ENCODE peak calls at places on chromosomes 7 and 10, in eight cellular contexts. One of them, this sample, is unnamed.

GRCh38 chr7:99368750-99369389 is 5.7 kb upstream of the ARPC1B start:
- DNase-seq in GM13977: no peak
- DNase-seq in WTC11: no peak
- DNase-seq in IMR-90: no peak
- DNase-seq in lower lobe of right lung: peak; percentile 47
- DNase-seq in GM23338: peak; percentile 23
- DNase-seq in hepatocyte: no peak
- DNase-seq in uterus: no peak
- DNase-seq in this sample: no peak

GRCh38 chr10:97179731-97180366 is 5.9 kb downstream of the SLIT1 start:
- DNase-seq in GM13977: no peak
- DNase-seq in WTC11: peak; percentile 82
- DNase-seq in IMR-90: no peak
- DNase-seq in lower lobe of right lung: no peak
- DNase-seq in GM23338: peak; percentile 92
- DNase-seq in hepatocyte: peak; percentile 41
- DNase-seq in uterus: no peak
- DNase-seq in this sample: peak; percentile 74

GRCh38 chr10:6543431-6544005 is 36.6 kb downstream of the PRKCQ start:
- DNase-seq in GM13977: peak; percentile 32
- DNase-seq in WTC11: no peak
- DNase-seq in IMR-90: no peak
- DNase-seq in lower lobe of right lung: no peak
- DNase-seq in GM23338: no peak
- DNase-seq in hepatocyte: no peak
- DNase-seq in uterus: no peak
- DNase-seq in this sample: no peak

GRCh38 chr10:16816142-16816541 is 1.1 kb downstream of the RSU1 start:
- DNase-seq in GM13977: no peak
- DNase-seq in WTC11: no peak
- DNase-seq in IMR-90: no peak
- DNase-seq in lower lobe of right lung: no peak
- DNase-seq in GM23338: no peak
- DNase-seq in hepatocyte: no peak
- DNase-seq in uterus: no peak
- DNase-seq in this sample: no peak

GRCh38 chr7:21771906-21772610 is 173.6 kb downstream of the CDCA7L start:
- DNase-seq in GM13977: no peak
- DNase-seq in WTC11: peak; percentile 31
- DNase-seq in IMR-90: no peak
- DNase-seq in lower lobe of right lung: no peak
- DNase-seq in GM23338: peak; percentile 80
- DNase-seq in hepatocyte: no peak
- DNase-seq in uterus: no peak
- DNase-seq in this sample: no peak

GRCh38 chr7:156223935-156224334 is 411.7 kb upstream of the SHH start:
- DNase-seq in GM13977: no peak
- DNase-seq in WTC11: no peak
- DNase-seq in IMR-90: no peak
- DNase-seq in lower lobe of right lung: no peak
- DNase-seq in GM23338: no peak
- DNase-seq in hepatocyte: no peak
- DNase-seq in uterus: no peak
- DNase-seq in this sample: no peak

GRCh38 chr10:127999801-128000200 is 92.9 kb downstream of the PTPRE start:
- DNase-seq in GM13977: no peak
- DNase-seq in WTC11: no peak
- DNase-seq in IMR-90: no peak
- DNase-seq in lower lobe of right lung: no peak
- DNase-seq in GM23338: no peak
- DNase-seq in hepatocyte: no peak
- DNase-seq in uterus: no peak
- DNase-seq in this sample: no peak

GRCh38 chr10:31346953-31347352 is 27.9 kb downstream of the ZEB1 start:
- DNase-seq in GM13977: no peak
- DNase-seq in WTC11: no peak
- DNase-seq in IMR-90: no peak
- DNase-seq in lower lobe of right lung: no peak
- DNase-seq in GM23338: no peak
- DNase-seq in hepatocyte: no peak
- DNase-seq in uterus: no peak
- DNase-seq in this sample: no peak

GRCh38 chr7:156386097-156386496 is 254.5 kb upstream of the RNF32 start:
- DNase-seq in GM13977: no peak
- DNase-seq in WTC11: peak; percentile 44
- DNase-seq in IMR-90: no peak
- DNase-seq in lower lobe of right lung: no peak
- DNase-seq in GM23338: peak; percentile 54
- DNase-seq in hepatocyte: peak; percentile 29
- DNase-seq in uterus: no peak
- DNase-seq in this sample: no peak

GRCh38 chr7:158805414-158805813 is 23.9 kb downstream of the ESYT2 start:
- DNase-seq in GM13977: no peak
- DNase-seq in WTC11: no peak
- DNase-seq in IMR-90: no peak
- DNase-seq in lower lobe of right lung: no peak
- DNase-seq in GM23338: no peak
- DNase-seq in hepatocyte: no peak
- DNase-seq in uterus: no peak
- DNase-seq in this sample: no peak

GRCh38 chr7:158804335-158804734 is 25.0 kb downstream of the ESYT2 start:
- DNase-seq in GM13977: no peak
- DNase-seq in WTC11: no peak
- DNase-seq in IMR-90: no peak
- DNase-seq in lower lobe of right lung: no peak
- DNase-seq in GM23338: no peak
- DNase-seq in hepatocyte: no peak
- DNase-seq in uterus: no peak
- DNase-seq in this sample: no peak

GRCh38 chr7:158803226-158803944 is 25.9 kb downstream of the ESYT2 start:
- DNase-seq in GM13977: no peak
- DNase-seq in WTC11: no peak
- DNase-seq in IMR-90: no peak
- DNase-seq in lower lobe of right lung: no peak
- DNase-seq in GM23338: no peak
- DNase-seq in hepatocyte: no peak
- DNase-seq in uterus: no peak
- DNase-seq in this sample: no peak

GRCh38 chr7:158805937-158806336 is 23.4 kb downstream of the ESYT2 start:
- DNase-seq in GM13977: no peak
- DNase-seq in WTC11: no peak
- DNase-seq in IMR-90: no peak
- DNase-seq in lower lobe of right lung: no peak
- DNase-seq in GM23338: peak; percentile 83
- DNase-seq in hepatocyte: no peak
- DNase-seq in uterus: no peak
- DNase-seq in this sample: no peak

GRCh38 chr7:158802535-158803199 is 26.6 kb downstream of the ESYT2 start:
- DNase-seq in GM13977: no peak
- DNase-seq in WTC11: no peak
- DNase-seq in IMR-90: peak; percentile 56
- DNase-seq in lower lobe of right lung: no peak
- DNase-seq in GM23338: no peak
- DNase-seq in hepatocyte: no peak
- DNase-seq in uterus: no peak
- DNase-seq in this sample: no peak
- TF ChIP-seq CTCF in GM13977: no peak
- TF ChIP-seq CTCF in WTC11: no peak
- TF ChIP-seq CTCF in IMR-90: no peak
- TF ChIP-seq CTCF in lower lobe of right lung: no peak
- TF ChIP-seq CTCF in GM23338: no peak
- TF ChIP-seq CTCF in hepatocyte: no peak
- TF ChIP-seq CTCF in uterus: no peak
- TF ChIP-seq CTCF in this sample: no peak

DNA sequence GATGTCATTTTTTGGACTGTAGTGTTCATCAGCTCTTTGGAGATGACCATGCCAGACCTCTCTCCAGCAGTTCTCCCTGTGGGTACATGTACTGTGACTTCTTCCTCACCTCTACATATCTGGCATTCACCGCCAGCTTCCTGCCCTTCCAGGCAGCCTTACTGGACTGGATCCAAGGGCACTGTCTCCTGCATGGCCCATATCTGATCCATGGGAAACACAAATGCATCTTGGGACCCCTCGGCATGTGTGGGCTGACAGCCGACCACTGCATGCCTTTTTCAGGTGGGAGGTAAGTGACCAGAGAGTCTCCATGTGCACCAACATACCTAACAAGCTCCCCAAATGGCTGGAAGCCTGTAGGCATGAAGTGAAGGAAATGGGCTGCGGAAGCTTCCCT is 3.9 kb upstream of the BLVRA start:
- DNase-seq in GM13977: no peak
- DNase-seq in WTC11: no peak
- DNase-seq in IMR-90: no peak
- DNase-seq in lower lobe of right lung: no peak
- DNase-seq in GM23338: no peak
- DNase-seq in hepatocyte: no peak
- DNase-seq in uterus: no peak
- DNase-seq in this sample: no peak
- TF ChIP-seq CTCF in GM13977: no peak
- TF ChIP-seq CTCF in WTC11: no peak
- TF ChIP-seq CTCF in IMR-90: no peak
- TF ChIP-seq CTCF in lower lobe of right lung: no peak
- TF ChIP-seq CTCF in GM23338: no peak
- TF ChIP-seq CTCF in hepatocyte: no peak
- TF ChIP-seq CTCF in uterus: no peak
- TF ChIP-seq CTCF in this sample: no peak

DNA sequence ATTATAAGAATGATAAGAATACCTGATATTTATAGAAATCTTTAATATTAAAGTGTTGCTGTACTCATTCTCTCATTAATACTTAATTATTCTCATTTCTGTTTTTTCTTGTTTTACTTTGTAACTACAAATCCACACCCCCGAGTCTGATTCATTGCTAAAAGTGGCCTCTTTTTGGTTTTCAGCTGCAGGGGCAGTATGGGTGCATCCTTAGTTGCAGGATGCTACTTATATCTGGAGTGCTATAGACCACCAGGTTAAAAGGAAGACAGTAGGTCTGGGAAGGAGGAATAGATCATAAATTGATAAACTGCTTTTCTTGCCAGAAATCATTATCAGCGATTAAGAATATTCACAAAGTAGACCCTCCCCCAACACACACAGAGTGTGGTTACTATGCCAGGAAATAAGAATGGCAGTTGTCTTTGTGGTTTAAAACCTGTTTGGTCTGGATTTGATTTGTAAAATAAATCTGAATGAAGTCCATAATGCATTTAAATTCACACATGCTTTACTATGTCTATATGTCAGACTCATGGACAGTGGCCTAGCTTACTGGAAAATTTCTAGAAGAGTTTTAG is 96.5 kb downstream of the NRF1 start:
- DNase-seq in GM13977: no peak
- DNase-seq in WTC11: no peak
- DNase-seq in IMR-90: no peak
- DNase-seq in lower lobe of right lung: no peak
- DNase-seq in GM23338: no peak
- DNase-seq in hepatocyte: no peak
- DNase-seq in uterus: no peak
- DNase-seq in this sample: no peak
- TF ChIP-seq CTCF in GM13977: no peak
- TF ChIP-seq CTCF in WTC11: no peak
- TF ChIP-seq CTCF in IMR-90: no peak
- TF ChIP-seq CTCF in lower lobe of right lung: no peak
- TF ChIP-seq CTCF in GM23338: no peak
- TF ChIP-seq CTCF in hepatocyte: no peak
- TF ChIP-seq CTCF in uterus: no peak
- TF ChIP-seq CTCF in this sample: no peak

DNA sequence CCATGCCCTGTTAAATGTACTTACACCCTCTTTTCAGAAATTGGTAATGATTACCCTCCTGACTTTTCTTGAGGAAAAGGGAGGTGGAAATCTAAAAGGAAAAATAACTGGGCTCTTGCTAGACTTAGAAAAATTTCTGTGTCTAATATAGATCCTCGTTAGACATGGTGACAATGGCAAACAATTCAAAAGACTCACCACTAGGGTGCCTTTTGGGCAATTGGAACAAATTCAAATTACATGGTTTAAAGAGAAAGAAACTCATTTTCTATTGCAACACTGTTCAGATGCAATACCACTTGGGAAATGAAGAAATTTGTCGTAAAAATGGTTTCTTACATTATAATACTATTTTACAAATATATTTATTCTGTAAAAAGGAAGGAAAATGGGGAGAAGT is 950.1 kb downstream of the GRM8 start:
- DNase-seq in GM13977: no peak
- DNase-seq in WTC11: no peak
- DNase-seq in IMR-90: no peak
- DNase-seq in lower lobe of right lung: no peak
- DNase-seq in GM23338: peak; percentile 10
- DNase-seq in hepatocyte: no peak
- DNase-seq in uterus: no peak
- DNase-seq in this sample: no peak
- TF ChIP-seq CTCF in GM13977: no peak
- TF ChIP-seq CTCF in WTC11: no peak
- TF ChIP-seq CTCF in IMR-90: no peak
- TF ChIP-seq CTCF in lower lobe of right lung: no peak
- TF ChIP-seq CTCF in GM23338: no peak
- TF ChIP-seq CTCF in hepatocyte: no peak
- TF ChIP-seq CTCF in uterus: no peak
- TF ChIP-seq CTCF in this sample: peak; percentile 52

DNA sequence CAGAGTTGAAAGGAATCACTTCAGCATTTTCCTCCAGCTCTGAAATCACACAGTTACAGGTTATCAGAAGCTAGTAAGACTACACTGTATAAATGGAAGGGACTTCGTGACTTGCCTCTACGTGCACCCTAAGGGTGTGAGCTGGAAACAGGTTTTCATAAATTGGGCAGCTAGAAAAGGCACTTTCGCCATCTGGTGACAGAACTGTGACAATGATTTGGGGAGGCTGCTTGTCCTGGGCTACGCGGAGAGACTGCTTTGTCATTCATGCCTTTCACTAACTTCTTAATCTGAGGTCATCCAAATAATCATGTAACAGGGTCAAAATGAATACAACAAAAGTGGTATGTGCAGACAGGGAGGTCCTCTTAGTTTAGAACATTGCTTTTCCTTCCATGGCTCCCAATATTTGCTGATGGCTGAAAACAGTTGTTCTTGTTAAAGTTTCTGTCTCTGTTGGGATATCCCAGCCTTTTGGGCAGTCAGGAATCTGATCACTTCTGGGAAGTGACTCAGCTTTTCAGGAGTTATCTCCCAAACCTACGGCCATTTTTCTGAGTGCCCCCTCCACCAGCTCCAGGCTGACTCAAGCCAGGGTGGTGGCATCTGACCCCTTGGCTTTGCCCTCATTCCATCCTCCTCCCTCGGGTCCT is 17.8 kb downstream of the VWC2 start:
- DNase-seq in GM13977: peak; percentile 65
- DNase-seq in WTC11: peak; percentile 48
- DNase-seq in IMR-90: no peak
- DNase-seq in lower lobe of right lung: no peak
- DNase-seq in GM23338: peak; percentile 84
- DNase-seq in hepatocyte: peak; percentile 50
- DNase-seq in uterus: no peak
- DNase-seq in this sample: no peak
- TF ChIP-seq CTCF in GM13977: peak; percentile 78
- TF ChIP-seq CTCF in WTC11: no peak
- TF ChIP-seq CTCF in IMR-90: no peak
- TF ChIP-seq CTCF in lower lobe of right lung: peak; percentile 28
- TF ChIP-seq CTCF in GM23338: peak; percentile 84
- TF ChIP-seq CTCF in hepatocyte: peak; percentile 57
- TF ChIP-seq CTCF in uterus: no peak
- TF ChIP-seq CTCF in this sample: no peak